ENCODE peak calls at places on chromosome 20, in ten cellular contexts. One of them, this sample, is unnamed.

GRCh38 chr20:24783631-24784492 is 165.2 kb upstream of the CST7 start:
- DNase-seq in upper lobe of right lung: peak; percentile 35
- DNase-seq in NCI-H2081: no peak
- DNase-seq in B cell: no peak
- DNase-seq in AG08395: no peak
- DNase-seq in NCI-H1417 treated with DMSO at 0.1 percent for 48 hours: no peak
- DNase-seq in colonic mucosa: no peak
- DNase-seq in activated CD8-positive, alpha-beta memory T cell treated with anti-CD3 and anti-CD28 coated beads for 4 hours: no peak
- DNase-seq in CD8-positive, alpha-beta memory T cell: no peak
- DNase-seq in Daoy: no peak
- DNase-seq in this sample: no peak

GRCh38 chr20:46767127-46767761 is 57.8 kb downstream of the SLC2A10 start:
- DNase-seq in upper lobe of right lung: no peak
- DNase-seq in NCI-H2081: peak; percentile 41
- DNase-seq in B cell: peak; percentile 12
- DNase-seq in AG08395: peak; percentile 50
- DNase-seq in NCI-H1417 treated with DMSO at 0.1 percent for 48 hours: no peak
- DNase-seq in colonic mucosa: peak; percentile 60
- DNase-seq in activated CD8-positive, alpha-beta memory T cell treated with anti-CD3 and anti-CD28 coated beads for 4 hours: no peak
- DNase-seq in CD8-positive, alpha-beta memory T cell: no peak
- DNase-seq in Daoy: peak; percentile 41
- DNase-seq in this sample: peak; percentile 42

GRCh38 chr20:38730167-38730988 is 6.1 kb downstream of the SLC32A1 start:
- DNase-seq in upper lobe of right lung: no peak
- DNase-seq in NCI-H2081: no peak
- DNase-seq in B cell: peak; percentile 23
- DNase-seq in AG08395: no peak
- DNase-seq in NCI-H1417 treated with DMSO at 0.1 percent for 48 hours: no peak
- DNase-seq in colonic mucosa: no peak
- DNase-seq in activated CD8-positive, alpha-beta memory T cell treated with anti-CD3 and anti-CD28 coated beads for 4 hours: no peak
- DNase-seq in CD8-positive, alpha-beta memory T cell: no peak
- DNase-seq in Daoy: peak; percentile 7
- DNase-seq in this sample: no peak

GRCh38 chr20:63177134-63177784 is 38.7 kb downstream of the YTHDF1 start:
- DNase-seq in upper lobe of right lung: no peak
- DNase-seq in NCI-H2081: no peak
- DNase-seq in B cell: peak; percentile 45
- DNase-seq in AG08395: no peak
- DNase-seq in NCI-H1417 treated with DMSO at 0.1 percent for 48 hours: no peak
- DNase-seq in colonic mucosa: no peak
- DNase-seq in activated CD8-positive, alpha-beta memory T cell treated with anti-CD3 and anti-CD28 coated beads for 4 hours: no peak
- DNase-seq in CD8-positive, alpha-beta memory T cell: no peak
- DNase-seq in Daoy: peak; percentile 51
- DNase-seq in this sample: no peak

GRCh38 chr20:6768228-6769185 is 1.0 kb downstream of the BMP2 start:
- DNase-seq in upper lobe of right lung: peak; percentile 72
- DNase-seq in NCI-H2081: no peak
- DNase-seq in B cell: no peak
- DNase-seq in AG08395: no peak
- DNase-seq in NCI-H1417 treated with DMSO at 0.1 percent for 48 hours: no peak
- DNase-seq in colonic mucosa: peak; percentile 33
- DNase-seq in activated CD8-positive, alpha-beta memory T cell treated with anti-CD3 and anti-CD28 coated beads for 4 hours: no peak
- DNase-seq in CD8-positive, alpha-beta memory T cell: no peak
- DNase-seq in Daoy: peak; percentile 45
- DNase-seq in this sample: no peak

GRCh38 chr20:56903421-56903820 is 274.3 kb downstream of the TFAP2C start:
- DNase-seq in upper lobe of right lung: no peak
- DNase-seq in NCI-H2081: no peak
- DNase-seq in B cell: no peak
- DNase-seq in AG08395: no peak
- DNase-seq in NCI-H1417 treated with DMSO at 0.1 percent for 48 hours: no peak
- DNase-seq in colonic mucosa: no peak
- DNase-seq in activated CD8-positive, alpha-beta memory T cell treated with anti-CD3 and anti-CD28 coated beads for 4 hours: no peak
- DNase-seq in CD8-positive, alpha-beta memory T cell: no peak
- DNase-seq in Daoy: no peak
- DNase-seq in this sample: no peak

GRCh38 chr20:2867081-2867860 is 6.0 kb upstream of the PTPRA start:
- DNase-seq in upper lobe of right lung: no peak
- DNase-seq in NCI-H2081: no peak
- DNase-seq in B cell: no peak
- DNase-seq in AG08395: no peak
- DNase-seq in NCI-H1417 treated with DMSO at 0.1 percent for 48 hours: no peak
- DNase-seq in colonic mucosa: peak; percentile 49
- DNase-seq in activated CD8-positive, alpha-beta memory T cell treated with anti-CD3 and anti-CD28 coated beads for 4 hours: no peak
- DNase-seq in CD8-positive, alpha-beta memory T cell: no peak
- DNase-seq in Daoy: peak; percentile 35
- DNase-seq in this sample: no peak

GRCh38 chr20:23047738-23048214 is 1.7 kb downstream of the THBD start:
- DNase-seq in upper lobe of right lung: peak; percentile 78
- DNase-seq in NCI-H2081: no peak
- DNase-seq in B cell: no peak
- DNase-seq in AG08395: no peak
- DNase-seq in NCI-H1417 treated with DMSO at 0.1 percent for 48 hours: no peak
- DNase-seq in colonic mucosa: no peak
- DNase-seq in activated CD8-positive, alpha-beta memory T cell treated with anti-CD3 and anti-CD28 coated beads for 4 hours: no peak
- DNase-seq in CD8-positive, alpha-beta memory T cell: no peak
- DNase-seq in Daoy: no peak
- DNase-seq in this sample: no peak

GRCh38 chr20:31374346-31374745 is 5.9 kb downstream of the DEFB118 start:
- DNase-seq in upper lobe of right lung: no peak
- DNase-seq in NCI-H2081: no peak
- DNase-seq in B cell: no peak
- DNase-seq in AG08395: no peak
- DNase-seq in NCI-H1417 treated with DMSO at 0.1 percent for 48 hours: no peak
- DNase-seq in colonic mucosa: no peak
- DNase-seq in activated CD8-positive, alpha-beta memory T cell treated with anti-CD3 and anti-CD28 coated beads for 4 hours: no peak
- DNase-seq in CD8-positive, alpha-beta memory T cell: no peak
- DNase-seq in Daoy: no peak
- DNase-seq in this sample: no peak

This sample was measured in H4.